ENCODE peak calls at places on chromosomes 2 and 18, in four cellular contexts. One of them, this sample, is unnamed.

GRCh38 chr18:70491734-70492348 is 203.0 kb downstream of the SOCS6 start:
- DNase-seq in GM12891: peak
- DNase-seq in K562: peak
- DNase-seq in GM12878: no peak
- DNase-seq in this sample: peak

GRCh38 chr2:40579247-40579646 is 127.4 kb upstream of the SLC8A1 start:
- DNase-seq in GM12891: no peak
- DNase-seq in K562: no peak
- DNase-seq in GM12878: no peak
- DNase-seq in this sample: no peak

GRCh38 chr2:152089238-152089637 is 9.6 kb downstream of the CACNB4 start:
- DNase-seq in GM12891: no peak
- DNase-seq in K562: no peak
- DNase-seq in GM12878: no peak
- DNase-seq in this sample: peak

GRCh38 chr2:73300926-73301325 is 7.6 kb upstream of the EGR4 start:
- DNase-seq in GM12891: no peak
- DNase-seq in K562: no peak
- DNase-seq in GM12878: no peak
- DNase-seq in this sample: no peak

GRCh38 chr2:232839680-232840079 is 30.4 kb upstream of the SNORC start:
- DNase-seq in GM12891: no peak
- DNase-seq in K562: no peak
- DNase-seq in GM12878: no peak
- DNase-seq in this sample: peak

GRCh38 chr2:142536501-142536900 is 341.0 kb upstream of the KYNU start:
- DNase-seq in GM12891: no peak
- DNase-seq in K562: no peak
- DNase-seq in GM12878: no peak
- DNase-seq in this sample: no peak

GRCh38 chr2:112850588-112850987 is 14.0 kb upstream of the IL1B start:
- DNase-seq in GM12891: no peak
- DNase-seq in K562: no peak
- DNase-seq in GM12878: no peak
- DNase-seq in this sample: no peak

GRCh38 chr2:26581266-26581990 is 59.7 kb downstream of the CIB4 start:
- DNase-seq in GM12891: no peak
- DNase-seq in K562: no peak
- DNase-seq in GM12878: no peak
- DNase-seq in this sample: no peak

GRCh38 chr18:26722582-26722931 is 142.9 kb downstream of the AQP4 start:
- DNase-seq in GM12891: no peak
- DNase-seq in K562: no peak
- DNase-seq in GM12878: no peak
- DNase-seq in this sample: no peak

DNA sequence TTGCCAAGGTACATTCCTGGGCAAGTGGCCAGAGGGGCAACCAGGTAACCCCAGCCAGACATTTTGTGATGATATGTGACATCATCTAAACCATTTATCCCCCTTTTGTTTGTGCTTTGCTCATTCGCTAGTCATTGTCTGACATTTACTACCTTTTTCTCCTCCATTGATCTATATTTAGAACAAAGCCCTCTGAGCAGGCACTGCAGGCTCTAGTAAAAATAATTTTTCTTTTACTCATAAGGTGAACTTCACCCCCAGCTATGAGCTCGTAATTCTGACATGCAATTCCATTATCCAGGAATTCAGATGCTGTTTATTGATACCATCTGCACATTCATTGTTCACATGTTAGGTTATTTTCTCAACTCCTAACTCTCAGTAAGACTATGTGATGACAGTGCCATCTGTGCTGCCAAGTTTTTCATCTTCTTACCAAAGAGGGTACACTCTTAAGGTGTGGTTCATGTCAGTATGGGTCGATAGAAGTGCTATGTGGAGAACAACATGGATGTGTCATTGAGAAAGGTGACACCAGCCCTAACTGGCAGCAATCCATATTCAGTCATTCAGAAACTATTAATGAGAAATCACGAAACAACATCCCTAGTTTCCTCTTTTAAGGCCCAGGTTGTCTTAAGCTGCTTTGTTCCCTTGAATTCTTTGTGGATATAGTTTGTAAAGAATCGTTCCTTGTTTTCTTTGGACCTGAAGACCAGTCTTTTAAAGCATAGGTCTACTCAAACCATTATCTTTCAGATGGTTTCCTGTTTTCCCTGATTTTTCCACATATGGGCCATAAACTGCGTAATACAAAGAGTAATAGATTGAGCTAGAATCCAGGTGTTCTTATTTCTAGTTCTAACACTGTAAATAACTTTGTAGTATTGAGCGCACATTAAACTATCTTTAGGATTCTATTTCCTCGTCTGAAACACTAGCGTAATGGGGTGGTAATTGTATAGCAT is 978.1 kb upstream of the CDH2 start:
- DNase-seq in GM12891: no peak
- DNase-seq in K562: no peak
- DNase-seq in GM12878: no peak
- DNase-seq in this sample: no peak
- TF ChIP-seq POLR2AphosphoS5 in GM12891: no peak
- TF ChIP-seq POLR2AphosphoS5 in K562: no peak
- TF ChIP-seq POLR2AphosphoS5 in GM12878: no peak
- TF ChIP-seq POLR2AphosphoS5 in this sample: no peak

DNA sequence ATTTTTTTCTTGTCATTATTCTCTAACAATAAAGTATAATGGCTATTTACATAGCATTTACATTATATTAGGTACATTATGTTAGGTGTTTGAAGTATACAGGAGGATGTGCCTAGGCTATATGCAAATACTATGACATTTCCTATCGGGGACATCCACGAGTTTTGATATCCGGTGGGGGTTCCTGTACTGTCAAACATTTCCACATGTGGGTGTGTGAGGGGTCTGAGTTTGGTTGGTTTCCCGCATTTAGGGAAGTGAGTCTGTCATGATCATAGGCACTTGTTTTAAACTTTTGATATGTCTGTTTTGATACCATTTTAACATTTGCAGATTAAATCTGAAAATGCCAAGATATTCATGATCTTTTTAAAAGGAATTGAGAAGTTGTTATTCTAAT is 76.0 kb downstream of the CEP192 start:
- DNase-seq in GM12891: no peak
- DNase-seq in K562: no peak
- DNase-seq in GM12878: peak
- DNase-seq in this sample: no peak
- TF ChIP-seq SPI1 in GM12891: peak
- TF ChIP-seq SPI1 in K562: no peak
- TF ChIP-seq SPI1 in GM12878: peak
- TF ChIP-seq SPI1 in this sample: peak

DNA sequence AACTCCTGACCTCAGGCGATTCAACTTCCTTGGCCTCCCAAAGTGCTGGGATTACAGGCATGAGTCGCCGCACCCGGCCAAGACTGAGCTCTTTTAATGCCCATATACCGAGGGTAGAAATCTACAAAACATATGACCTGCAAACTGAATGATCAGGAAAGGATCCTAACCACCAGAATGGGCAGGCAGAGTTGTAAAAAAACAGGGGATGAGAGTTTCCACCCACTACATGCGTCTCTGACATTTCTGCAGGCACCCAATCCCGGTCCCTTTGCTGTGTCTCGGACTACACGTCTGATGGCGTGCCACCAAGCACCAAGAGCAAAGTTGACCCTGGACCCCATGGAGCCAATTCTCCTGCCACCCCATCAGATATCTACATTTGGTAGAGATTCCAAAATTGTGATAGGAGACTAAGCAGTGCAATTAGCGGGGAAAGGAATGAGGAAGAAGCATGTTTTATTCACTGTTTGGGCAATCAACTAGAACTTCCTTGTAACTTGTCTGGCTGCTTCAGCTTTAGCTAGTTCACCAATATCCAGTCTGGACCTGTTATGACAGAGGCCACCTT is 74.1 kb downstream of the ATP8B1 start:
- DNase-seq in GM12891: no peak
- DNase-seq in K562: no peak
- DNase-seq in GM12878: no peak
- DNase-seq in this sample: peak
- TF ChIP-seq POLR2AphosphoS5 in GM12891: no peak
- TF ChIP-seq POLR2AphosphoS5 in K562: no peak
- TF ChIP-seq POLR2AphosphoS5 in GM12878: no peak
- TF ChIP-seq POLR2AphosphoS5 in this sample: no peak

DNA sequence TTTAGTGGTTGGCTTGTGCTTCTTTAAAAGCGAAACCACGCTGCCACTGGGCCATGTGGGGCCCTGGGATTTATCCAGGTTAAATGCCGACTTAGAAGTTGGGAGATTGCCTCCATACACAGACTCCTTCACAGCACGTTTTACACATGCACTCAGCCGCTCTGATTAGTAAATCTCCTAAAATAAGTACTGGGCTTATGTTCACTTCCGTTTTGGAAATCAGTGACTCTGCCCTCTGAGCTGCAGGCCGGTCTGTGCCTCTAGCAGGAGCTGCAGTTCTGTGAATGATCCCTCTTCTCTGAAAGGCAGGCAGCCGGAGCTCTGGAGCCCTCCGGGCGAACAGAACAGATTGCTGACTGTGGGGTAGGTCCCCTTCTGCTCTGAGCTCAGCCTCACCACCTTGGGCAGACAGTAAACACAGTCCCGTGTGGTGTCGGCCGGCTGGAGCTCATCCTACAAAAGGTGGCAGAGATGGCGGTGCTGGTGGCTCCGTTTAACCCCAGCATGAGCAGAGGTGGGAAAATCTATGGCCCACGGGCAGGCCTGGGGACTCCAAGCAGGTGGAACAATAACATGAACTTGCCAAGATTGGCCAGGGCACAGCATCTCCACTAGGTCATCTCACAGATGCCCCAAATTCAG is 9.8 kb upstream of the RAB17 start:
- DNase-seq in GM12891: no peak
- DNase-seq in K562: no peak
- DNase-seq in GM12878: no peak
- DNase-seq in this sample: no peak
- TF ChIP-seq SPI1 in GM12891: no peak
- TF ChIP-seq SPI1 in K562: no peak
- TF ChIP-seq SPI1 in GM12878: no peak
- TF ChIP-seq SPI1 in this sample: no peak

This sample was measured in HL-60.